ENCODE peak calls at places on chromosomes 4 and X, in six cellular contexts. One of them, this sample, is unnamed.

GRCh38 chrX:43882294-43882681 is at the start of gene MAOB:
- DNase-seq in breast epithelium: no peak
- DNase-seq in activated T-helper 1 cell treated with Interleukin-2 at 50 U/mL for 16 hours: no peak
- DNase-seq in activated gamma-delta T cell treated with Interleukin-2 at 50 U/mL for 16 hours: no peak
- DNase-seq in cardiac muscle cell: no peak
- DNase-seq in NCI-H1092: no peak
- DNase-seq in this sample: peak

GRCh38 chrX:155071694-155072215 is 447 bp downstream of the BRCC3 start:
- DNase-seq in breast epithelium: no peak
- DNase-seq in activated T-helper 1 cell treated with Interleukin-2 at 50 U/mL for 16 hours: no peak
- DNase-seq in activated gamma-delta T cell treated with Interleukin-2 at 50 U/mL for 16 hours: no peak
- DNase-seq in cardiac muscle cell: no peak
- DNase-seq in NCI-H1092: no peak
- DNase-seq in this sample: peak

GRCh38 chr4:83364312-83364711 is 29.7 kb upstream of the HPSE start:
- DNase-seq in breast epithelium: no peak
- DNase-seq in activated T-helper 1 cell treated with Interleukin-2 at 50 U/mL for 16 hours: no peak
- DNase-seq in activated gamma-delta T cell treated with Interleukin-2 at 50 U/mL for 16 hours: no peak
- DNase-seq in cardiac muscle cell: no peak
- DNase-seq in NCI-H1092: no peak
- DNase-seq in this sample: no peak

GRCh38 chrX:101823236-101823635 is 108.6 kb downstream of the ZMAT1 start:
- DNase-seq in breast epithelium: no peak
- DNase-seq in activated T-helper 1 cell treated with Interleukin-2 at 50 U/mL for 16 hours: no peak
- DNase-seq in activated gamma-delta T cell treated with Interleukin-2 at 50 U/mL for 16 hours: no peak
- DNase-seq in cardiac muscle cell: no peak
- DNase-seq in NCI-H1092: no peak
- DNase-seq in this sample: no peak

GRCh38 chrX:134240209-134240608 is 3.2 kb downstream of the CCDC160 start:
- DNase-seq in breast epithelium: no peak
- DNase-seq in activated T-helper 1 cell treated with Interleukin-2 at 50 U/mL for 16 hours: no peak
- DNase-seq in activated gamma-delta T cell treated with Interleukin-2 at 50 U/mL for 16 hours: no peak
- DNase-seq in cardiac muscle cell: no peak
- DNase-seq in NCI-H1092: no peak
- DNase-seq in this sample: no peak

GRCh38 chr4:133102612-133103409 is 46.3 kb upstream of the PCDH10 start:
- DNase-seq in breast epithelium: no peak
- DNase-seq in activated T-helper 1 cell treated with Interleukin-2 at 50 U/mL for 16 hours: no peak
- DNase-seq in activated gamma-delta T cell treated with Interleukin-2 at 50 U/mL for 16 hours: no peak
- DNase-seq in cardiac muscle cell: peak
- DNase-seq in NCI-H1092: no peak
- DNase-seq in this sample: no peak

GRCh38 chrX:43644124-43644701 is 11.9 kb upstream of the MAOA start:
- DNase-seq in breast epithelium: no peak
- DNase-seq in activated T-helper 1 cell treated with Interleukin-2 at 50 U/mL for 16 hours: no peak
- DNase-seq in activated gamma-delta T cell treated with Interleukin-2 at 50 U/mL for 16 hours: no peak
- DNase-seq in cardiac muscle cell: peak
- DNase-seq in NCI-H1092: no peak
- DNase-seq in this sample: no peak

GRCh38 chr4:21605006-21605405 is 343.6 kb downstream of the KCNIP4 start:
- DNase-seq in breast epithelium: no peak
- DNase-seq in activated T-helper 1 cell treated with Interleukin-2 at 50 U/mL for 16 hours: no peak
- DNase-seq in activated gamma-delta T cell treated with Interleukin-2 at 50 U/mL for 16 hours: no peak
- DNase-seq in cardiac muscle cell: no peak
- DNase-seq in NCI-H1092: no peak
- DNase-seq in this sample: no peak

GRCh38 chr4:25075129-25075528 is 44.4 kb upstream of the LGI2 start:
- DNase-seq in breast epithelium: no peak
- DNase-seq in activated T-helper 1 cell treated with Interleukin-2 at 50 U/mL for 16 hours: no peak
- DNase-seq in activated gamma-delta T cell treated with Interleukin-2 at 50 U/mL for 16 hours: no peak
- DNase-seq in cardiac muscle cell: no peak
- DNase-seq in NCI-H1092: no peak
- DNase-seq in this sample: no peak

GRCh38 chr4:128615197-128615596 is 194.3 kb upstream of the JADE1 start:
- DNase-seq in breast epithelium: no peak
- DNase-seq in activated T-helper 1 cell treated with Interleukin-2 at 50 U/mL for 16 hours: no peak
- DNase-seq in activated gamma-delta T cell treated with Interleukin-2 at 50 U/mL for 16 hours: no peak
- DNase-seq in cardiac muscle cell: no peak
- DNase-seq in NCI-H1092: no peak
- DNase-seq in this sample: no peak

GRCh38 chr4:180134116-180134866 is 2108.9 kb upstream of the TENM3 start:
- DNase-seq in breast epithelium: no peak
- DNase-seq in activated T-helper 1 cell treated with Interleukin-2 at 50 U/mL for 16 hours: no peak
- DNase-seq in activated gamma-delta T cell treated with Interleukin-2 at 50 U/mL for 16 hours: no peak
- DNase-seq in cardiac muscle cell: no peak
- DNase-seq in NCI-H1092: no peak
- DNase-seq in this sample: no peak

GRCh38 chr4:61511716-61512488 is 311.8 kb downstream of the ADGRL3 start:
- DNase-seq in breast epithelium: no peak
- DNase-seq in activated T-helper 1 cell treated with Interleukin-2 at 50 U/mL for 16 hours: no peak
- DNase-seq in activated gamma-delta T cell treated with Interleukin-2 at 50 U/mL for 16 hours: no peak
- DNase-seq in cardiac muscle cell: peak
- DNase-seq in NCI-H1092: no peak
- DNase-seq in this sample: no peak

GRCh38 chr4:79650794-79651431 is 242.9 kb upstream of the GK2 start:
- DNase-seq in breast epithelium: no peak
- DNase-seq in activated T-helper 1 cell treated with Interleukin-2 at 50 U/mL for 16 hours: no peak
- DNase-seq in activated gamma-delta T cell treated with Interleukin-2 at 50 U/mL for 16 hours: no peak
- DNase-seq in cardiac muscle cell: peak
- DNase-seq in NCI-H1092: no peak
- DNase-seq in this sample: no peak

GRCh38 chr4:15457401-15458201 is 12.1 kb upstream of the CC2D2A start:
- DNase-seq in breast epithelium: no peak
- DNase-seq in activated T-helper 1 cell treated with Interleukin-2 at 50 U/mL for 16 hours: no peak
- DNase-seq in activated gamma-delta T cell treated with Interleukin-2 at 50 U/mL for 16 hours: no peak
- DNase-seq in cardiac muscle cell: peak
- DNase-seq in NCI-H1092: no peak
- DNase-seq in this sample: no peak

GRCh38 chr4:44210750-44211149 is 237.9 kb downstream of the KCTD8 start:
- DNase-seq in breast epithelium: no peak
- DNase-seq in activated T-helper 1 cell treated with Interleukin-2 at 50 U/mL for 16 hours: no peak
- DNase-seq in activated gamma-delta T cell treated with Interleukin-2 at 50 U/mL for 16 hours: no peak
- DNase-seq in cardiac muscle cell: no peak
- DNase-seq in NCI-H1092: no peak
- DNase-seq in this sample: no peak

GRCh38 chrX:18574591-18574990 is 97.3 kb downstream of the RS1 start:
- DNase-seq in breast epithelium: no peak
- DNase-seq in activated T-helper 1 cell treated with Interleukin-2 at 50 U/mL for 16 hours: no peak
- DNase-seq in activated gamma-delta T cell treated with Interleukin-2 at 50 U/mL for 16 hours: no peak
- DNase-seq in cardiac muscle cell: peak
- DNase-seq in NCI-H1092: no peak
- DNase-seq in this sample: no peak

GRCh38 chrX:10164879-10165278 is 8.1 kb downstream of the CLCN4 start:
- DNase-seq in breast epithelium: no peak
- DNase-seq in activated T-helper 1 cell treated with Interleukin-2 at 50 U/mL for 16 hours: no peak
- DNase-seq in activated gamma-delta T cell treated with Interleukin-2 at 50 U/mL for 16 hours: no peak
- DNase-seq in cardiac muscle cell: no peak
- DNase-seq in NCI-H1092: no peak
- DNase-seq in this sample: no peak

GRCh38 chr4:53576676-53577372 is 14.5 kb downstream of the LNX1 start:
- DNase-seq in breast epithelium: no peak
- DNase-seq in activated T-helper 1 cell treated with Interleukin-2 at 50 U/mL for 16 hours: no peak
- DNase-seq in activated gamma-delta T cell treated with Interleukin-2 at 50 U/mL for 16 hours: no peak
- DNase-seq in cardiac muscle cell: peak
- DNase-seq in NCI-H1092: no peak
- DNase-seq in this sample: no peak